ENCODE peak calls at places on chromosomes 3 and 15, in seven cellular contexts. N is ovary, G is psoas muscle, T is cardiac muscle cell, A is colonic mucosa, O is lower lobe of right lung, M is heart left ventricle. I is an unnamed sample. For H3K4me1, the result is how much of the 10 kb centered on the place peaks cover.

GRCh38 chr3:113084777-113085176 is 94.0 kb downstream of the GTPBP8 start:
- DNase-seq in N (no peak), G (peak), T (no peak), A (no peak), O (no peak), M (peak), I (no peak)

GRCh38 chr3:33717616-33717865 is 513 bp downstream of the CLASP2 start:
- DNase-seq in N (peak), G (peak), T (peak), A (peak), O (peak), M (peak), I (peak)

GRCh38 chr15:68447209-68447608 is 15.2 kb upstream of the ITGA11 start:
- DNase-seq in N (no peak), G (no peak), T (no peak), A (no peak), O (no peak), M (no peak), I (no peak)

GRCh38 chr3:182212479-182213076 is 500.9 kb downstream of the SOX2 start:
- DNase-seq in N (no peak), G (peak), T (no peak), A (peak), O (no peak), M (peak), I (no peak)

GRCh38 chr3:102060814-102061213 is 211.5 kb downstream of the NFKBIZ start:
- DNase-seq in N (no peak), G (no peak), T (no peak), A (no peak), O (no peak), M (no peak), I (no peak)

GRCh38 chr3:34725774-34726173 is 913.6 kb upstream of the ARPP21 start:
- DNase-seq in N (no peak), G (no peak), T (peak), A (no peak), O (no peak), M (no peak), I (no peak)

GRCh38 chr15:50484781-50485180 is 60.6 kb downstream of the USP8 start:
- DNase-seq in N (no peak), G (no peak), T (no peak), A (no peak), O (no peak), M (no peak), I (no peak)

GRCh38 chr3:44184319-44184953 is 57.2 kb upstream of the TOPAZ1 start:
- DNase-seq in N (no peak), G (no peak), T (no peak), A (peak), O (no peak), M (no peak), I (no peak)

GRCh38 chr3:167187211-167187610 is 192.9 kb downstream of the ZBBX start:
- DNase-seq in N (no peak), G (no peak), T (no peak), A (no peak), O (no peak), M (no peak), I (no peak)

GRCh38 chr3:112512320-112512719 is 13.0 kb upstream of the BTLA start:
- DNase-seq in N (no peak), G (no peak), T (no peak), A (no peak), O (no peak), M (no peak), I (no peak)

GRCh38 chr15:43854801-43855200 is 28.0 kb downstream of the WDR76 start:
- DNase-seq in N (no peak), G (no peak), T (no peak), A (no peak), O (no peak), M (no peak), I (no peak)

GRCh38 chr15:48616216-48616615 is 29.3 kb downstream of the FBN1 start:
- DNase-seq in N (no peak), G (no peak), T (no peak), A (no peak), O (no peak), M (no peak), I (no peak)

GRCh38 chr3:46585799-46586693 is 19.9 kb upstream of the LRRC2 start:
- DNase-seq in N (no peak), G (no peak), T (no peak), A (no peak), O (no peak), M (no peak), I (no peak)

GRCh38 chr15:38440353-38441129 is 13.4 kb upstream of the FAM98B start:
- DNase-seq in N (peak), G (no peak), T (peak), A (peak), O (peak), M (peak), I (no peak)

GRCh38 chr3:194777729-194778128 is 92.0 kb downstream of the FAM43A start:
- DNase-seq in N (no peak), G (no peak), T (no peak), A (no peak), O (no peak), M (no peak), I (no peak)

GRCh38 chr15:23536659-23537058 is 28.8 kb upstream of the MKRN3 start:
- DNase-seq in N (no peak), G (no peak), T (no peak), A (no peak), O (no peak), M (no peak), I (no peak)

GRCh38 chr3:143585720-143586456 is 262.4 kb downstream of the SLC9A9 start:
- DNase-seq in N (no peak), G (no peak), T (no peak), A (no peak), O (no peak), M (no peak), I (no peak)

GRCh38 chr3:106305127-106305526 is 436.3 kb upstream of the CBLB start:
- DNase-seq in N (no peak), G (no peak), T (no peak), A (no peak), O (no peak), M (no peak), I (no peak)

GRCh38 chr15:85785887-85786777 is 8.6 kb downstream of the KLHL25 start:
- DNase-seq in N (peak), G (peak), T (no peak), A (peak), O (no peak), M (peak), I (peak)

GRCh38 chr3:196942915-196943277 is 568 bp upstream of the NCBP2 start:
- DNase-seq in N (no peak), G (peak), T (peak), A (peak), O (no peak), M (peak), I (no peak)

GRCh38 chr15:89399390-89400120 is 64.9 kb upstream of the POLG start:
- DNase-seq in N (no peak), G (no peak), T (peak), A (peak), O (no peak), M (no peak), I (peak)

GRCh38 chr3:116037954-116038911 is 407.1 kb downstream of the LSAMP start:
- DNase-seq in N (no peak), G (no peak), T (peak), A (no peak), O (no peak), M (no peak), I (no peak)

GRCh38 chr15:97745481-97746071 is 214.9 kb upstream of the ARRDC4 start:
- DNase-seq in N (no peak), G (no peak), T (peak), A (peak), O (no peak), M (peak), I (no peak)

GRCh38 chr3:149600619-149601018 is 57.2 kb downstream of the WWTR1 start:
- DNase-seq in N (no peak), G (no peak), T (no peak), A (no peak), O (no peak), M (no peak), I (no peak)

GRCh38 chr3:184771748-184772147 is 40.2 kb upstream of the VPS8 start:
- DNase-seq in N (no peak), G (no peak), T (no peak), A (no peak), O (no peak), M (no peak), I (no peak)

GRCh38 chr3:10234526-10235230 is 13.6 kb upstream of the TATDN2 start:
- DNase-seq in N (no peak), G (no peak), T (peak), A (no peak), O (no peak), M (no peak), I (no peak)

GRCh38 chr3:87135412-87135811 is 91.7 kb upstream of the CHMP2B start:
- DNase-seq in N (no peak), G (no peak), T (no peak), A (no peak), O (no peak), M (no peak), I (peak)

GRCh38 chr3:65914740-65915366 is 123.9 kb downstream of the MAGI1 start:
- DNase-seq in N (no peak), G (no peak), T (no peak), A (no peak), O (no peak), M (no peak), I (no peak)

GRCh38 chr15:89328398-89329254 is 6.0 kb downstream of the POLG start:
- DNase-seq in N (no peak), G (no peak), T (no peak), A (no peak), O (no peak), M (no peak), I (no peak)

GRCh38 chr3:42098171-42098570 is 7.0 kb downstream of the TRAK1 start:
- DNase-seq in N (no peak), G (no peak), T (no peak), A (no peak), O (no peak), M (no peak), I (no peak)

GRCh38 chr3:114213669-114214541 is 23.5 kb downstream of the ZNF80 start:
- DNase-seq in N (no peak), G (no peak), T (peak), A (no peak), O (peak), M (no peak), I (no peak)

GRCh38 chr15:100767002-100767825 is 112.4 kb upstream of the ALDH1A3 start:
- DNase-seq in N (no peak), G (no peak), T (no peak), A (no peak), O (no peak), M (no peak), I (no peak)

GRCh38 chr15:77209221-77209620 is 138.3 kb upstream of the TSPAN3 start:
- DNase-seq in N (no peak), G (no peak), T (no peak), A (no peak), O (no peak), M (no peak), I (no peak)

GRCh38 chr3:187914231-187914630 is 169.0 kb upstream of the BCL6 start:
- DNase-seq in N (no peak), G (no peak), T (peak), A (no peak), O (no peak), M (peak), I (no peak)

DNA sequence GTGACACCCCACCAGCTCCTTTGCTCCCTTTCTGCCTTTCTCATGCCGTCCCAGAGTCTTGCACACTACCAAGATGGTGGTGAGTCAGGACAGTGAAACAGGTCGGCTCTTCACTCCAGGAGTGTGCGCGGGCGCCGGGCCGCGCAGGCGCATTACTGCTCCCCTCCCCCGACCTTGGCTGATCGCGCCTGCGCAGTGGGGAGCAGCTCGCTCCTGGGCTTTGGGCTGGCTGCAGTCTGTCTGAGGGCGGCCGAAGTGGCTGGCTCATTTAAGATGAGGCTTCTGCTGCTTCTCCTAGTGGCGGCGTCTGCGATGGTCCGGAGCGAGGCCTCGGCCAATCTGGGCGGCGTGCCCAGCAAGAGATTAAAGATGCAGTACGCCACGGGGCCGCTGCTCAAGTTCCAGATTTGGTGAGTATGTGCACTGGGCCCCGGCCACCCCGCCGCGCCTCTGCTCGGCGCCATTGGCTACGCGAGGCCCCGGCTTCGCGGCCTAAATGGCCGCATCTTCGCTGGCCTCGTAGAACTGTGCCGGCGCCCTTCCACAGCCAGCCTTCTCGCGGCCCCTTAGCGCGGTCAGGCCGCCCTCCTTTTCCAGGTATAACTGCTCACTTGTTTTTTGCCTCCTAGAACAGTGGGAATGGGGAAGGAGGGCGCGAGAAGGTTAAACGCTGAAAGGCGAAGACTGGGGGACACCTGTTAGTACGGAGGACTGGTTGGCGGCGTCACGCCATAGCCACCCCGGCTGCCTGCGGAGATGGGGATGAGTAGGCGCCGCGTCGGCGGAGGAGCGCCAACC is at the start of gene SELENOT:
- DNase-seq in N (peak), G (peak), T (peak), A (peak), O (peak), M (peak), I (peak)
- TF ChIP-seq CTCF in N (peak), G (peak), T (peak), A (no peak), O (peak), M (peak), I (peak)

GRCh38 chr15:75168374-75168773 is 33.3 kb upstream of the C15orf39 start:
- DNase-seq in N (no peak), G (no peak), T (no peak), A (no peak), O (no peak), M (no peak), I (no peak)
- H3K4me1 ChIP-seq in N (under half), G (under half), T (under half), A (under half), O (under half), M (under half), I (under half)

GRCh38 chr3:12076666-12077065 is 72.5 kb downstream of the SYN2 start:
- DNase-seq in N (no peak), G (no peak), T (no peak), A (no peak), O (no peak), M (no peak), I (no peak)
- H3K4me3 ChIP-seq in N (no peak), G (no peak), T (no peak), A (no peak), O (no peak), M (no peak), I (no peak)

GRCh38 chr3:177905895-177906511 is 630.2 kb upstream of the KCNMB2 start:
- DNase-seq in N (no peak), G (no peak), T (no peak), A (no peak), O (no peak), M (no peak), I (no peak)
- TF ChIP-seq CTCF in N (no peak), G (no peak), T (no peak), A (no peak), O (no peak), M (no peak), I (no peak)

GRCh38 chr15:42549052-42549491 is 434 bp downstream of the HAUS2 start:
- DNase-seq in N (peak), G (no peak), T (peak), A (no peak), O (no peak), M (no peak), I (no peak)

GRCh38 chr15:42548258-42549051 is at the start of the genes HAUS2 and LRRC57:
- DNase-seq in N (peak), G (peak), T (peak), A (peak), O (peak), M (peak), I (peak)

GRCh38 chr15:42547926-42548257 is 701 bp downstream of the LRRC57 start:
- DNase-seq in N (no peak), G (no peak), T (no peak), A (no peak), O (no peak), M (no peak), I (no peak)

GRCh38 chr15:42553549-42553948 is 4.9 kb downstream of the HAUS2 start:
- DNase-seq in N (no peak), G (no peak), T (no peak), A (no peak), O (no peak), M (no peak), I (no peak)

DNA sequence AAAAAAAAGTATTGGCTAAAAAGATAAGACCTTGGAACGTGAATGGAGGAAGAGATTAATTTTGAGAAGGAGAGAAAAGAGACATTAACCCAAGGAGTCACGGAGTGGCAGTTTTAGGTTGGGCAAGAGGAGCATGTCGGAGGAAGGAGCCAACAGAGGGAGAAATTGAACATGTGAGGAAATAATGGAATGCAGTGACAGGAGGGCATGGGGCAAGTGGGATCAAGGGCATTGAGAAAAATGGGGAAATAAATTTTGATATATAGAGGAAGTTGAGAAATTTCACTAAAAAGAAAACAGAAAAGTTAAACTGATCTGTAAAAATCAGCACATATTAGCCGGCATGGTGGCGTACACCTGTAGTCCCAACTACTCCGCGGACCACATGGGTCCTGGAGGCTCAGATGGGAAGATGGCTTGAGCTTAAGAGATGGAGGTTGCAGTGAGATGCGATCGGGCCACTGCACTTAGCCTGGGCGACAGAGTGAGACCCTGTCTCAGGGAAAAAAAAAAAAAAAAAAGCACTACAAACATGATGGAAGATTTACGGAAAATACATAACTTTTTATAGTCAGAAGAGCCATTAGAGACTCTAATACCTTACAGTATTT is 1.2 kb downstream of the HAUS2 start:
- DNase-seq in N (no peak), G (no peak), T (no peak), A (no peak), O (no peak), M (no peak), I (no peak)
- H3K4me1 ChIP-seq in N (under half), G (under half), T (under half), A (under half), O (under half), M (under half), I (under half)

GRCh38 chr15:83285284-83285978 is 967 bp upstream of the BNC1 start:
- DNase-seq in N (no peak), G (no peak), T (no peak), A (no peak), O (no peak), M (no peak), I (no peak)
- H3K4me3 ChIP-seq in N (no peak), G (no peak), T (no peak), A (no peak), O (no peak), M (no peak), I (no peak)

I was measured in right lobe of liver.